ENCODE peak calls at places on chromosomes 6 and 20, in five cellular contexts. R, E, Y, G and S are unnamed samples.
A peak's percentile ranks its signal among the peaks of the same experiment; 100 is the strongest.

GRCh38 chr20:61262514-61262913 is 10.5 kb downstream of the CDH4 start:
- DNase-seq in R (no peak), E (no peak), Y (no peak), G (no peak), S (no peak)

GRCh38 chr6:136823128-136823660 is 802 bp downstream of the PEX7 start:
- DNase-seq in R (no peak), E (no peak), Y (no peak), G (no peak), S (no peak)

GRCh38 chr6:79269877-79270276 is 35.4 kb upstream of the HMGN3 start:
- DNase-seq in R (peak; percentile 73), E (no peak), Y (no peak), G (no peak), S (peak; percentile 43)

GRCh38 chr20:6502999-6503398 is 264.5 kb upstream of the BMP2 start:
- DNase-seq in R (no peak), E (no peak), Y (no peak), G (no peak), S (no peak)

GRCh38 chr6:51515052-51515402 is 572.4 kb downstream of the PKHD1 start:
- DNase-seq in R (no peak), E (no peak), Y (no peak), G (no peak), S (no peak)

GRCh38 chr6:4370066-4370465 is 234.7 kb upstream of the ECI2 start:
- DNase-seq in R (no peak), E (peak; percentile 45), Y (no peak), G (no peak), S (peak; percentile 98)

GRCh38 chr6:14792118-14792955 is 453.5 kb upstream of the JARID2 start:
- DNase-seq in R (no peak), E (no peak), Y (no peak), G (no peak), S (no peak)

GRCh38 chr6:44049989-44050871 is 77.0 kb downstream of the MRPL14 start:
- DNase-seq in R (no peak), E (no peak), Y (no peak), G (no peak), S (peak; percentile 39)

GRCh38 chr20:63772781-63773520 is 33.4 kb downstream of the SLC2A4RG start:
- DNase-seq in R (no peak), E (no peak), Y (no peak), G (no peak), S (peak; percentile 11)

GRCh38 chr6:125507987-125508655 is 206.4 kb upstream of the HDDC2 start:
- DNase-seq in R (no peak), E (no peak), Y (no peak), G (peak; percentile 61), S (no peak)

GRCh38 chr6:116030745-116031144 is 29.9 kb downstream of the FRK start:
- DNase-seq in R (no peak), E (no peak), Y (no peak), G (no peak), S (no peak)

GRCh38 chr20:32278199-32278643 is 770 bp downstream of the KIF3B start:
- DNase-seq in R (no peak), E (no peak), Y (peak; percentile 67), G (no peak), S (peak; percentile 17)

GRCh38 chr6:106974999-106975698 is 620 bp upstream of the CD24 start:
- DNase-seq in R (peak; percentile 70), E (peak; percentile 18), Y (no peak), G (no peak), S (no peak)

GRCh38 chr6:125940691-125941090 is 15.9 kb upstream of the HINT3 start:
- DNase-seq in R (no peak), E (no peak), Y (no peak), G (no peak), S (peak; percentile 32)

GRCh38 chr20:60271597-60271996 is 313.4 kb downstream of the CDH26 start:
- DNase-seq in R (no peak), E (peak; percentile 15), Y (no peak), G (no peak), S (peak; percentile 12)

GRCh38 chr6:161418458-161418945 is 144.6 kb upstream of the AGPAT4 start:
- DNase-seq in R (peak; percentile 81), E (no peak), Y (no peak), G (peak; percentile 56), S (peak; percentile 85)

GRCh38 chr20:14055127-14055742 is 59.9 kb downstream of the MACROD2 start:
- DNase-seq in R (peak; percentile 59), E (peak; percentile 20), Y (no peak), G (peak; percentile 77), S (peak; percentile 61)

GRCh38 chr6:23647045-23647444 is 479.0 kb upstream of the NRSN1 start:
- DNase-seq in R (no peak), E (no peak), Y (no peak), G (no peak), S (no peak)

GRCh38 chr20:62794007-62794724 is 2.1 kb upstream of the MRGBP start:
- DNase-seq in R (peak; percentile 96), E (peak; percentile 93), Y (peak; percentile 79), G (peak; percentile 94), S (peak; percentile 95)

GRCh38 chr6:31350973-31351733 is 5.8 kb downstream of the HLA-B start:
- DNase-seq in R (no peak), E (no peak), Y (no peak), G (no peak), S (no peak)

GRCh38 chr20:4164246-4164645 is 148.9 kb upstream of the RNF24 start:
- DNase-seq in R (no peak), E (no peak), Y (no peak), G (no peak), S (no peak)

GRCh38 chr20:31915491-31916280 is 36.2 kb downstream of the PDRG1 start:
- DNase-seq in R (no peak), E (no peak), Y (no peak), G (no peak), S (no peak)

GRCh38 chr6:54718541-54719023 is 128.0 kb upstream of the FAM83B start:
- DNase-seq in R (no peak), E (no peak), Y (no peak), G (no peak), S (no peak)

GRCh38 chr6:11172501-11173337 is 59.7 kb downstream of the NEDD9 start:
- DNase-seq in R (peak; percentile 76), E (no peak), Y (no peak), G (peak; percentile 66), S (peak; percentile 27)

GRCh38 chr6:169424149-169424804 is 170.6 kb upstream of the THBS2 start:
- DNase-seq in R (no peak), E (no peak), Y (no peak), G (no peak), S (no peak)

GRCh38 chr6:53119772-53120409 is 28.8 kb downstream of the GCM1 start:
- DNase-seq in R (no peak), E (peak; percentile 17), Y (no peak), G (peak; percentile 92), S (peak; percentile 58)

GRCh38 chr6:46583081-46583480 is 69.5 kb downstream of the CYP39A1 start:
- DNase-seq in R (no peak), E (no peak), Y (no peak), G (no peak), S (no peak)

GRCh38 chr20:29079769-29080690 is 2177.4 kb upstream of the DEFB115 start:
- DNase-seq in R (peak; percentile 97), E (peak; percentile 60), Y (no peak), G (peak; percentile 84), S (no peak)

GRCh38 chr6:150373260-150373701 is 4.5 kb downstream of the IYD start:
- DNase-seq in R (no peak), E (no peak), Y (no peak), G (no peak), S (no peak)

GRCh38 chr6:13026100-13026499 is 302.2 kb downstream of the TBC1D7 start:
- DNase-seq in R (no peak), E (no peak), Y (no peak), G (no peak), S (no peak)

GRCh38 chr20:49631856-49632418 is 64.0 kb upstream of the PTGIS start:
- DNase-seq in R (no peak), E (no peak), Y (no peak), G (no peak), S (no peak)

GRCh38 chr6:87257565-87257964 is 64.8 kb upstream of the SMIM8 start:
- DNase-seq in R (no peak), E (no peak), Y (no peak), G (no peak), S (no peak)

GRCh38 chr6:128208851-128209580 is 308.2 kb upstream of the THEMIS start:
- DNase-seq in R (no peak), E (no peak), Y (no peak), G (peak; percentile 14), S (peak; percentile 70)

GRCh38 chr20:13119583-13119982 is 101.5 kb upstream of the ISM1 start:
- DNase-seq in R (peak; percentile 44), E (peak; percentile 29), Y (no peak), G (peak; percentile 84), S (peak; percentile 57)

GRCh38 chr6:26175428-26176181 is 88.4 kb downstream of the HFE start:
- DNase-seq in R (peak; percentile 88), E (no peak), Y (no peak), G (peak; percentile 72), S (peak; percentile 75)
- TF ChIP-seq RFX5 in R (no peak), E (no peak), Y (no peak), G (no peak), S (no peak)

GRCh38 chr20:37999526-38000263 is 33.6 kb downstream of the TTI1 start:
- DNase-seq in R (no peak), E (no peak), Y (no peak), G (no peak), S (no peak)

GRCh38 chr20:38002422-38002821 is 30.8 kb downstream of the TTI1 start:
- DNase-seq in R (peak; percentile 46), E (no peak), Y (no peak), G (no peak), S (no peak)

GRCh38 chr20:38001981-38002380 is 31.3 kb downstream of the TTI1 start:
- DNase-seq in R (peak; percentile 47), E (no peak), Y (no peak), G (no peak), S (peak; percentile 51)

GRCh38 chr20:38000293-38000692 is 33.0 kb downstream of the TTI1 start:
- DNase-seq in R (peak; percentile 19), E (no peak), Y (no peak), G (no peak), S (no peak)

DNA sequence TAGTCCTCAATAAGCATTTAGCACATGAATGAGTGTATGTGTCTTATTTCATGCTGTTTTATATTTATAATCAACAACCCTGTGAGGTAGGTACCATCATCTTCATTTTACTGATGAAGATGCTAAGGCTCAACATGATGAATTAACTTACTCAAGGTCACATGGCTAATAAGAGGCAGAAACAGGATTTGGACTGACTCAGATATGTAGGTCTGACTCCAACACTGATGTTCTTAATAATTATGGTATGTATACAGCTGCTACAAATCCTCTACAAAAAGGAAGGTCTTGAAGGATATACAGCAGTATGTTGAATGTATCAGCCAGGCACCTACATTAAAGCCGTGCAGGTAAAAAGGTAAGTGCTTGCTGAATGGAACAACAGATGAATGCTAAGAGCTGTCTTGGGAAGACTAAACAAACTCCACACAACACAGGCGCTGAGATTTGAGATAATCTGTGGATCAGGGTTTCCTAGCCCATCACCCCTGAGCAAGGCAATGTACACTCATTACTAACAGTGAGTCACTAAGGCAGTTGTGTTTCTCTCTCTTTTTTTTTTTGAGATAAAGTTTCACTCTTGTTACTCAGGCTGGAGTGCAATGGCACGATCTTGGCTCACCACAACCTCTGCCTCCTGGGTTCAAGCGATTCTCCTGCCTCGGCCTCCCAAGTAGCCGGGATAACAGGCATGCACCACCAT is 31.9 kb downstream of the TTI1 start:
- DNase-seq in R (no peak), E (no peak), Y (no peak), G (no peak), S (peak; percentile 91)
- TF ChIP-seq RFX5 in R (no peak), E (no peak), Y (no peak), G (no peak), S (no peak)

GRCh38 chr6:19465760-19466159 is 371.4 kb upstream of the ID4 start:
- DNase-seq in R (no peak), E (peak; percentile 3), Y (no peak), G (no peak), S (peak; percentile 31)
- TF ChIP-seq RFX5 in R (no peak), E (no peak), Y (no peak), G (no peak), S (no peak)

GRCh38 chr20:1335961-1336698 is 7.2 kb upstream of the SDCBP2 start:
- DNase-seq in R (no peak), E (no peak), Y (no peak), G (no peak), S (no peak)
- TF ChIP-seq RFX5 in R (no peak), E (no peak), Y (no peak), G (no peak), S (no peak)